ENCODE peak calls at places on chromosomes 5 and 9, in seven cellular contexts. One of them, this sample, is unnamed.

GRCh38 chr9:129835860-129836223 is 584 bp downstream of the USP20 start:
- DNase-seq in HCT116: no peak
- DNase-seq in K562: no peak
- DNase-seq in SK-N-SH: peak
- DNase-seq in HepG2: no peak
- DNase-seq in GM12878: no peak
- DNase-seq in H1: no peak
- DNase-seq in this sample: peak

GRCh38 chr9:84711936-84712335 is 42.4 kb downstream of the NTRK2 start:
- DNase-seq in HCT116: no peak
- DNase-seq in K562: no peak
- DNase-seq in SK-N-SH: peak
- DNase-seq in HepG2: no peak
- DNase-seq in GM12878: no peak
- DNase-seq in H1: no peak
- DNase-seq in this sample: peak

GRCh38 chr9:84061613-84062205 is 81.1 kb downstream of the RMI1 start:
- DNase-seq in HCT116: no peak
- DNase-seq in K562: no peak
- DNase-seq in SK-N-SH: no peak
- DNase-seq in HepG2: no peak
- DNase-seq in GM12878: no peak
- DNase-seq in H1: no peak
- DNase-seq in this sample: peak

GRCh38 chr9:33992622-33993021 is 56.1 kb downstream of the UBAP2 start:
- DNase-seq in HCT116: no peak
- DNase-seq in K562: no peak
- DNase-seq in SK-N-SH: no peak
- DNase-seq in HepG2: no peak
- DNase-seq in GM12878: no peak
- DNase-seq in H1: no peak
- DNase-seq in this sample: no peak

GRCh38 chr5:156942064-156942463 is 21.0 kb downstream of the TIMD4 start:
- DNase-seq in HCT116: no peak
- DNase-seq in K562: no peak
- DNase-seq in SK-N-SH: no peak
- DNase-seq in HepG2: no peak
- DNase-seq in GM12878: no peak
- DNase-seq in H1: no peak
- DNase-seq in this sample: no peak

GRCh38 chr9:6904366-6904765 is 146.6 kb downstream of the KDM4C start:
- DNase-seq in HCT116: no peak
- DNase-seq in K562: no peak
- DNase-seq in SK-N-SH: no peak
- DNase-seq in HepG2: no peak
- DNase-seq in GM12878: no peak
- DNase-seq in H1: no peak
- DNase-seq in this sample: no peak

GRCh38 chr5:43773032-43773830 is 170.3 kb downstream of the NNT start:
- DNase-seq in HCT116: peak
- DNase-seq in K562: no peak
- DNase-seq in SK-N-SH: no peak
- DNase-seq in HepG2: peak
- DNase-seq in GM12878: no peak
- DNase-seq in H1: peak
- DNase-seq in this sample: no peak

GRCh38 chr5:173191561-173191960 is 43.4 kb downstream of the NKX2-5 start:
- DNase-seq in HCT116: no peak
- DNase-seq in K562: no peak
- DNase-seq in SK-N-SH: no peak
- DNase-seq in HepG2: no peak
- DNase-seq in GM12878: no peak
- DNase-seq in H1: no peak
- DNase-seq in this sample: no peak

GRCh38 chr5:172437445-172438303 is 16.7 kb downstream of the SH3PXD2B start:
- DNase-seq in HCT116: peak
- DNase-seq in K562: peak
- DNase-seq in SK-N-SH: peak
- DNase-seq in HepG2: peak
- DNase-seq in GM12878: no peak
- DNase-seq in H1: no peak
- DNase-seq in this sample: no peak

GRCh38 chr9:107734231-107735014 is 244.9 kb upstream of the KLF4 start:
- DNase-seq in HCT116: no peak
- DNase-seq in K562: no peak
- DNase-seq in SK-N-SH: no peak
- DNase-seq in HepG2: no peak
- DNase-seq in GM12878: no peak
- DNase-seq in H1: no peak
- DNase-seq in this sample: no peak

GRCh38 chr9:22395585-22396205 is 50.9 kb upstream of the DMRTA1 start:
- DNase-seq in HCT116: no peak
- DNase-seq in K562: no peak
- DNase-seq in SK-N-SH: no peak
- DNase-seq in HepG2: peak
- DNase-seq in GM12878: no peak
- DNase-seq in H1: no peak
- DNase-seq in this sample: no peak

DNA sequence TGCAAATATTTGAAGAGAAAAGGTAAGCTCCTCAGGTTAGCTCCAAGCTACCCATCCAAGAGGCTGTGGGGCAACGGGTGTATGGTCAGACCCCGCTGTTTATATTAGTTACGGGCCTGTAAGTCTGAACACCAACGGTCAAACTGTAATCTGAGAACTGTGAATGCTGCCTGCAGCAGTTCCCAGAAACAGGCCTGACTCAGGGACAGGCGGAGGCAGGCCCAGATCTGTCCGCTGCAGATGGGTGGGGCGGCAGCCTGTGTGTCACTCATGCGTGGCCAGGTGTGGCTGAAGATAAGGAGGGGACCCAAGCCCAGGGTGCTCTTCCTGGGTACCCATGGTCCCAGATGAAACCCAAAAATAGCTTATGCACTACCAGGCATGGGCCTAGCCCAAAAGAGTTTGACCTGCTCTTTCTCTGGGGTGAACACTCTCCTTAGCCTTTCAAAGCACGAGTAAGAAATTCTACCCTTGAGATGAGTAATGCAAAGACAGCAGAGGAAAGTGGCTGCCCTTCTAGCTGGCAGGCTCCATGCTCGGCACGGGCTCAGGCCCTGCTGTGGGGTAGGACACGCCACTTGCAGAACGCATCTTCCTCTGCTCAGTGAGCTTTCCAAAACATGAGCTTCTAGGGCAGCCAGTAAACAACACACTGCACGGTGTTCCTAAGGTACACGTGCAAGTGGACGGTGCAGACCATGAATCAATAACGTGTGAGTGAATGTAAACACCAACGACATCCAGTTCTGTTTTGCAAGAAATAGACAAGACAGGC is 9.1 kb downstream of the UBAC1 start:
- DNase-seq in HCT116: peak
- DNase-seq in K562: peak
- DNase-seq in SK-N-SH: no peak
- DNase-seq in HepG2: no peak
- DNase-seq in GM12878: no peak
- DNase-seq in H1: no peak
- DNase-seq in this sample: no peak
- TF ChIP-seq JUND in HCT116: peak
- TF ChIP-seq JUND in K562: peak
- TF ChIP-seq JUND in SK-N-SH: no peak
- TF ChIP-seq JUND in HepG2: no peak
- TF ChIP-seq JUND in GM12878: no peak
- TF ChIP-seq JUND in H1: no peak
- TF ChIP-seq JUND in this sample: no peak

GRCh38 chr9:134067904-134068741 is at the start of gene BRD3:
- DNase-seq in HCT116: peak
- DNase-seq in K562: peak
- DNase-seq in SK-N-SH: peak
- DNase-seq in HepG2: peak
- DNase-seq in GM12878: peak
- DNase-seq in H1: peak
- DNase-seq in this sample: peak
- TF ChIP-seq JUND in HCT116: no peak
- TF ChIP-seq JUND in K562: no peak
- TF ChIP-seq JUND in SK-N-SH: no peak
- TF ChIP-seq JUND in HepG2: no peak
- TF ChIP-seq JUND in GM12878: no peak
- TF ChIP-seq JUND in H1: no peak
- TF ChIP-seq JUND in this sample: no peak

GRCh38 chr5:90406466-90406865 is 3.1 kb downstream of the CETN3 start:
- DNase-seq in HCT116: no peak
- DNase-seq in K562: no peak
- DNase-seq in SK-N-SH: no peak
- DNase-seq in HepG2: no peak
- DNase-seq in GM12878: no peak
- DNase-seq in H1: no peak
- DNase-seq in this sample: no peak
- TF ChIP-seq JUND in HCT116: no peak
- TF ChIP-seq JUND in K562: no peak
- TF ChIP-seq JUND in SK-N-SH: no peak
- TF ChIP-seq JUND in HepG2: no peak
- TF ChIP-seq JUND in GM12878: no peak
- TF ChIP-seq JUND in H1: no peak
- TF ChIP-seq JUND in this sample: no peak

GRCh38 chr5:17996002-17996401 is 361.7 kb downstream of the TAF11L14 start:
- DNase-seq in HCT116: no peak
- DNase-seq in K562: no peak
- DNase-seq in SK-N-SH: no peak
- DNase-seq in HepG2: no peak
- DNase-seq in GM12878: no peak
- DNase-seq in H1: no peak
- DNase-seq in this sample: no peak
- TF ChIP-seq JUND in HCT116: no peak
- TF ChIP-seq JUND in K562: no peak
- TF ChIP-seq JUND in SK-N-SH: no peak
- TF ChIP-seq JUND in HepG2: no peak
- TF ChIP-seq JUND in GM12878: no peak
- TF ChIP-seq JUND in H1: no peak
- TF ChIP-seq JUND in this sample: no peak

GRCh38 chr5:113320160-113320816 is 114.5 kb downstream of the TSSK1B start:
- DNase-seq in HCT116: no peak
- DNase-seq in K562: no peak
- DNase-seq in SK-N-SH: no peak
- DNase-seq in HepG2: no peak
- DNase-seq in GM12878: no peak
- DNase-seq in H1: no peak
- DNase-seq in this sample: no peak

GRCh38 chr5:113329981-113330380 is 104.8 kb downstream of the TSSK1B start:
- DNase-seq in HCT116: no peak
- DNase-seq in K562: no peak
- DNase-seq in SK-N-SH: no peak
- DNase-seq in HepG2: no peak
- DNase-seq in GM12878: no peak
- DNase-seq in H1: no peak
- DNase-seq in this sample: no peak

GRCh38 chr5:113319256-113320053 is 115.3 kb downstream of the TSSK1B start:
- DNase-seq in HCT116: no peak
- DNase-seq in K562: no peak
- DNase-seq in SK-N-SH: no peak
- DNase-seq in HepG2: no peak
- DNase-seq in GM12878: no peak
- DNase-seq in H1: no peak
- DNase-seq in this sample: no peak

GRCh38 chr5:113321266-113321665 is 113.5 kb downstream of the TSSK1B start:
- DNase-seq in HCT116: no peak
- DNase-seq in K562: no peak
- DNase-seq in SK-N-SH: no peak
- DNase-seq in HepG2: no peak
- DNase-seq in GM12878: no peak
- DNase-seq in H1: no peak
- DNase-seq in this sample: no peak

GRCh38 chr5:113325054-113325453 is 109.7 kb downstream of the TSSK1B start:
- DNase-seq in HCT116: no peak
- DNase-seq in K562: no peak
- DNase-seq in SK-N-SH: no peak
- DNase-seq in HepG2: no peak
- DNase-seq in GM12878: no peak
- DNase-seq in H1: no peak
- DNase-seq in this sample: no peak
- TF ChIP-seq JUND in HCT116: no peak
- TF ChIP-seq JUND in K562: no peak
- TF ChIP-seq JUND in SK-N-SH: no peak
- TF ChIP-seq JUND in HepG2: no peak
- TF ChIP-seq JUND in GM12878: no peak
- TF ChIP-seq JUND in H1: no peak
- TF ChIP-seq JUND in this sample: no peak

GRCh38 chr5:151523335-151523734 is 67.8 kb downstream of the FAT2 start:
- DNase-seq in HCT116: peak
- DNase-seq in K562: peak
- DNase-seq in SK-N-SH: peak
- DNase-seq in HepG2: peak
- DNase-seq in GM12878: no peak
- DNase-seq in H1: peak
- DNase-seq in this sample: peak
- TF ChIP-seq JUND in HCT116: no peak
- TF ChIP-seq JUND in K562: no peak
- TF ChIP-seq JUND in SK-N-SH: no peak
- TF ChIP-seq JUND in HepG2: no peak
- TF ChIP-seq JUND in GM12878: no peak
- TF ChIP-seq JUND in H1: no peak
- TF ChIP-seq JUND in this sample: no peak

GRCh38 chr5:158783382-158783781 is 316.3 kb downstream of the EBF1 start:
- DNase-seq in HCT116: no peak
- DNase-seq in K562: no peak
- DNase-seq in SK-N-SH: no peak
- DNase-seq in HepG2: no peak
- DNase-seq in GM12878: no peak
- DNase-seq in H1: no peak
- DNase-seq in this sample: no peak

GRCh38 chr5:158785397-158785796 is 314.3 kb downstream of the EBF1 start:
- DNase-seq in HCT116: no peak
- DNase-seq in K562: no peak
- DNase-seq in SK-N-SH: no peak
- DNase-seq in HepG2: no peak
- DNase-seq in GM12878: no peak
- DNase-seq in H1: no peak
- DNase-seq in this sample: no peak

GRCh38 chr5:158780656-158781237 is 319.0 kb downstream of the EBF1 start:
- DNase-seq in HCT116: no peak
- DNase-seq in K562: no peak
- DNase-seq in SK-N-SH: no peak
- DNase-seq in HepG2: no peak
- DNase-seq in GM12878: peak
- DNase-seq in H1: no peak
- DNase-seq in this sample: no peak

GRCh38 chr5:158789441-158789840 is 310.3 kb downstream of the EBF1 start:
- DNase-seq in HCT116: no peak
- DNase-seq in K562: no peak
- DNase-seq in SK-N-SH: no peak
- DNase-seq in HepG2: no peak
- DNase-seq in GM12878: no peak
- DNase-seq in H1: no peak
- DNase-seq in this sample: no peak

GRCh38 chr5:158786390-158786789 is 313.3 kb downstream of the EBF1 start:
- DNase-seq in HCT116: no peak
- DNase-seq in K562: no peak
- DNase-seq in SK-N-SH: no peak
- DNase-seq in HepG2: no peak
- DNase-seq in GM12878: no peak
- DNase-seq in H1: no peak
- DNase-seq in this sample: no peak
- TF ChIP-seq JUND in HCT116: no peak
- TF ChIP-seq JUND in K562: no peak
- TF ChIP-seq JUND in SK-N-SH: no peak
- TF ChIP-seq JUND in HepG2: no peak
- TF ChIP-seq JUND in GM12878: no peak
- TF ChIP-seq JUND in H1: no peak
- TF ChIP-seq JUND in this sample: no peak